ENCODE peak calls at places on chromosomes 5 and 9, in six cellular contexts. One of them, this sample, is unnamed.

GRCh38 chr5:59367791-59368394 is 525.6 kb downstream of the PDE4D start:
- DNase-seq in left ventricle myocardium inferior: peak; percentile 26
- DNase-seq in body of pancreas: peak; percentile 69
- DNase-seq in tibial artery: peak; percentile 46
- DNase-seq in hepatocyte: peak; percentile 82
- DNase-seq in ovary: peak; percentile 56
- DNase-seq in this sample: peak; percentile 66

GRCh38 chr9:73143606-73144328 is 7.9 kb upstream of the ANXA1 start:
- DNase-seq in hepatocyte: peak; percentile 75
- DNase-seq in ovary: no peak
- DNase-seq in body of pancreas: no peak
- DNase-seq in tibial artery: no peak
- DNase-seq in left ventricle myocardium inferior: no peak
- DNase-seq in this sample: no peak

GRCh38 chr5:72248352-72249032 is 71.5 kb downstream of the MRPS27 start:
- DNase-seq in body of pancreas: peak; percentile 16
- DNase-seq in ovary: peak; percentile 66
- DNase-seq in tibial artery: peak; percentile 52
- DNase-seq in hepatocyte: peak; percentile 74
- DNase-seq in left ventricle myocardium inferior: no peak
- DNase-seq in this sample: peak; percentile 14

GRCh38 chr9:36128331-36128730 is 8.2 kb upstream of the GLIPR2 start:
- DNase-seq in tibial artery: no peak
- DNase-seq in ovary: no peak
- DNase-seq in left ventricle myocardium inferior: no peak
- DNase-seq in hepatocyte: no peak
- DNase-seq in body of pancreas: no peak
- DNase-seq in this sample: no peak

GRCh38 chr5:94432499-94432898 is 185.9 kb downstream of the KIAA0825 start:
- DNase-seq in hepatocyte: peak; percentile 18
- DNase-seq in body of pancreas: no peak
- DNase-seq in ovary: no peak
- DNase-seq in left ventricle myocardium inferior: no peak
- DNase-seq in tibial artery: no peak
- DNase-seq in this sample: no peak

GRCh38 chr5:159855476-159856157 is 60.7 kb upstream of the ADRA1B start:
- DNase-seq in hepatocyte: no peak
- DNase-seq in tibial artery: no peak
- DNase-seq in ovary: no peak
- DNase-seq in body of pancreas: no peak
- DNase-seq in left ventricle myocardium inferior: peak; percentile 52
- DNase-seq in this sample: no peak

GRCh38 chr5:7904170-7904569 is 35.2 kb downstream of the MTRR start:
- DNase-seq in ovary: no peak
- DNase-seq in hepatocyte: no peak
- DNase-seq in tibial artery: no peak
- DNase-seq in left ventricle myocardium inferior: no peak
- DNase-seq in body of pancreas: no peak
- DNase-seq in this sample: no peak

GRCh38 chr5:14672508-14673394 is 8.2 kb downstream of the OTULIN start:
- DNase-seq in ovary: no peak
- DNase-seq in tibial artery: no peak
- DNase-seq in left ventricle myocardium inferior: no peak
- DNase-seq in hepatocyte: no peak
- DNase-seq in body of pancreas: no peak
- DNase-seq in this sample: no peak

GRCh38 chr9:77433675-77434445 is 214.3 kb downstream of the GNA14 start:
- DNase-seq in tibial artery: peak; percentile 60
- DNase-seq in hepatocyte: peak; percentile 85
- DNase-seq in left ventricle myocardium inferior: peak; percentile 56
- DNase-seq in ovary: peak; percentile 73
- DNase-seq in body of pancreas: peak; percentile 63
- DNase-seq in this sample: peak; percentile 55

GRCh38 chr9:70639853-70640814 is 225.7 kb upstream of the KLF9 start:
- DNase-seq in ovary: no peak
- DNase-seq in tibial artery: no peak
- DNase-seq in left ventricle myocardium inferior: no peak
- DNase-seq in hepatocyte: peak; percentile 73
- DNase-seq in body of pancreas: no peak
- DNase-seq in this sample: no peak

GRCh38 chr9:69427286-69427685 is 102.3 kb downstream of the ENTREP1 start:
- DNase-seq in hepatocyte: no peak
- DNase-seq in tibial artery: no peak
- DNase-seq in ovary: no peak
- DNase-seq in left ventricle myocardium inferior: no peak
- DNase-seq in body of pancreas: no peak
- DNase-seq in this sample: no peak

GRCh38 chr9:35996358-35996970 is 38.5 kb upstream of the OR2S2 start:
- DNase-seq in hepatocyte: peak; percentile 15
- DNase-seq in ovary: no peak
- DNase-seq in tibial artery: no peak
- DNase-seq in left ventricle myocardium inferior: peak; percentile 22
- DNase-seq in body of pancreas: no peak
- DNase-seq in this sample: no peak

DNA sequence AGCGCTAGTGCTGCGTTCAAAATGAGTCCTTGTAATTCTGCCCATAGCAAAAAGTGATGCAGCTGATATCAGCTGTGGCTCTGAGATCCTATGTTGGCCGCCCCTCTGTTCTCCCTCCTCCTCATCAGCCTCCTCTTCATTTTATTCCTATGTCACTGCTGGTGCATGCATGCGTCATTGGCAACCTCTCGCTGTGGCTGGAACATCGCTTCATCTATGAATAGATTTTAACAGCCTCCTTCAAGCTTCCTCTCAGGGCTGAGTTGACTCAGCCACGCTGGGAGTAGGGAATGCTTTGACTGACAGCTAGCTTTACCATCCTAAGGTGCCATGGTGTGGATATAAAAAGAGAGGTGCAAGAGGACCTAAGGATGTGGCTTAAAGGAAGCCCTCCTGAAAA is 303.5 kb downstream of the PLK2 start:
- DNase-seq in ovary: no peak
- DNase-seq in left ventricle myocardium inferior: no peak
- DNase-seq in tibial artery: no peak
- DNase-seq in hepatocyte: no peak
- DNase-seq in body of pancreas: no peak
- DNase-seq in this sample: no peak
- H3K9me3 ChIP-seq in ovary: no peaks in the 10 kb centered on the region
- H3K9me3 ChIP-seq in left ventricle myocardium inferior: no peaks in the 10 kb centered on the region
- H3K9me3 ChIP-seq in tibial artery: no peaks in the 10 kb centered on the region
- H3K9me3 ChIP-seq in hepatocyte: no peaks in the 10 kb centered on the region
- H3K9me3 ChIP-seq in body of pancreas: no peaks in the 10 kb centered on the region
- H3K9me3 ChIP-seq in this sample: no peaks in the 10 kb centered on the region

GRCh38 chr9:95044731-95045508 is 272.6 kb downstream of the FANCC start:
- DNase-seq in hepatocyte: peak; percentile 81
- DNase-seq in body of pancreas: peak; percentile 86
- DNase-seq in left ventricle myocardium inferior: peak; percentile 53
- DNase-seq in tibial artery: no peak
- DNase-seq in ovary: no peak
- DNase-seq in this sample: peak; percentile 38
- H3K4me3 ChIP-seq in hepatocyte: no peak overlapping the region
- H3K4me3 ChIP-seq in body of pancreas: no peak overlapping the region
- H3K4me3 ChIP-seq in left ventricle myocardium inferior: peak overlapping the region; percentile 44
- H3K4me3 ChIP-seq in tibial artery: no peak overlapping the region
- H3K4me3 ChIP-seq in ovary: no peak overlapping the region
- H3K4me3 ChIP-seq in this sample: no peak overlapping the region

DNA sequence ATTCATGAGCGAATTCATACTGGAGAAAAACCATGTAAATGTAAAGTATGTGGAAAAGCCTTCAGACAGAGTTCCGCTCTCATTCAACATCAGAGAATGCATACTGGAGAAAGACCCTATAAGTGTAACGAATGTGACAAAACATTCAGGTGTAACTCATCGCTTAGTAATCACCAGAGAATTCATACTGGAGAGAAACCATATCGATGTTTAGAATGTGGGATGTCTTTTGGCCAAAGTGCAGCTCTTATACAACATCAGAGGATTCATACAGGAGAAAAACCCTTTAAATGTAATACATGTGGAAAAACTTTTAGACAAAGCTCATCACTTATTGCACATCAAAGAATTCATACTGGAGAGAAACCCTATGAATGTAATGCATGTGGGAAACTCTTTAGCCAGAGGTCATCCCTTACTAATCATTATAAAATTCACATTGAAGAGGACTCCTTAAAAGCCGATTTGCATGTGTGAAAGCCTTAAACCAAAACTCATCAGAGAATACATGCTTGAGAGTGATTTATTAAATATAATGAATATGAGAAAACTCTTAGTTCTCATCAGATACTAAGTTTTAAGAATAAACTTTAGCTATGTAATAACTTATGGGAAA is 11.8 kb upstream of the ZFP2 start:
- DNase-seq in hepatocyte: no peak
- DNase-seq in body of pancreas: no peak
- DNase-seq in tibial artery: no peak
- DNase-seq in left ventricle myocardium inferior: no peak
- DNase-seq in ovary: no peak
- DNase-seq in this sample: no peak
- H3K9me3 ChIP-seq in hepatocyte: peaks cover 81% of the 10 kb centered on the region
- H3K9me3 ChIP-seq in body of pancreas: no peaks in the 10 kb centered on the region
- H3K9me3 ChIP-seq in tibial artery: peaks cover 69% of the 10 kb centered on the region
- H3K9me3 ChIP-seq in left ventricle myocardium inferior: peaks cover 100% of the 10 kb centered on the region
- H3K9me3 ChIP-seq in ovary: peaks cover 3% of the 10 kb centered on the region
- H3K9me3 ChIP-seq in this sample: peaks cover 83% of the 10 kb centered on the region

GRCh38 chr5:89440670-89441069 is 557.7 kb upstream of the MEF2C start:
- DNase-seq in ovary: no peak
- DNase-seq in left ventricle myocardium inferior: no peak
- DNase-seq in body of pancreas: no peak
- DNase-seq in hepatocyte: no peak
- DNase-seq in tibial artery: no peak
- DNase-seq in this sample: no peak

GRCh38 chr5:89437450-89438435 is 554.8 kb upstream of the MEF2C start:
- DNase-seq in hepatocyte: no peak
- DNase-seq in left ventricle myocardium inferior: no peak
- DNase-seq in ovary: no peak
- DNase-seq in body of pancreas: no peak
- DNase-seq in tibial artery: no peak
- DNase-seq in this sample: no peak

GRCh38 chr5:89435347-89435746 is 552.4 kb upstream of the MEF2C start:
- DNase-seq in ovary: no peak
- DNase-seq in tibial artery: no peak
- DNase-seq in body of pancreas: no peak
- DNase-seq in hepatocyte: no peak
- DNase-seq in left ventricle myocardium inferior: no peak
- DNase-seq in this sample: no peak

GRCh38 chr5:89441965-89442364 is 559.0 kb upstream of the MEF2C start:
- DNase-seq in body of pancreas: no peak
- DNase-seq in hepatocyte: no peak
- DNase-seq in left ventricle myocardium inferior: no peak
- DNase-seq in ovary: no peak
- DNase-seq in tibial artery: no peak
- DNase-seq in this sample: no peak

DNA sequence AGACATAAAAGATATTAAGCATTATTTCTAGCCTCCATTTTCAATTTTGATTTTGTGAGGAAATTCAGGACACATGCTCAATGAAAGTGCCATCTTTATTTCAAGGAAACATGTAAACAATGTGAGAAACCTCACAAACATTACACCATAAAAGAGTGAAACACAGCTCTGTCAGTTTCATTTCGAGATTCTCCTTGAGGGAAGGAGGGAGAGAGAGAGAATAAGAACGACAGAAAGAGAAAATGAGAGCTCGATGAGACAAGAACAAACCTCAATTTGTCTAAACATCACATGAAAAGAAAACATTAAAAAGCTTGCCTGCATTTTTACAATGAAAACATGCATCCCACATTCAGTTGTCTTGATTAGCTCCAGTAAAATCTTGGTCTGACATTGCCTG is 553.5 kb upstream of the MEF2C start:
- DNase-seq in body of pancreas: no peak
- DNase-seq in tibial artery: no peak
- DNase-seq in ovary: no peak
- DNase-seq in hepatocyte: no peak
- DNase-seq in left ventricle myocardium inferior: no peak
- DNase-seq in this sample: no peak
- H3K4me3 ChIP-seq in body of pancreas: no peak overlapping the region
- H3K4me3 ChIP-seq in tibial artery: no peak overlapping the region
- H3K4me3 ChIP-seq in ovary: no peak overlapping the region
- H3K4me3 ChIP-seq in hepatocyte: no peak overlapping the region
- H3K4me3 ChIP-seq in left ventricle myocardium inferior: no peak overlapping the region
- H3K4me3 ChIP-seq in this sample: no peak overlapping the region